ENCODE peak calls at places on chromosome 2, in eight cellular contexts. T is amniotic stem cell, K is HEK293T, M is NCI-H1417, Q is GM19239, W is nephron progenitor cell, F is Calu3, H is smooth muscle cell of the brain vasculature. N is an unnamed sample.

GRCh38 chr2:195533771-195534642 is 123.0 kb upstream of the SLC39A10 start:
- DNase-seq in T (peak), K (no peak), M (no peak), Q (no peak), W (no peak), F (no peak), H (peak), N (peak)

GRCh38 chr2:127157651-127158460 is 50.9 kb upstream of the BIN1 start:
- DNase-seq in T (no peak), K (peak), M (no peak), Q (no peak), W (peak), F (no peak), H (no peak), N (no peak)

GRCh38 chr2:86519349-86519748 is 43.9 kb downstream of the CHMP3 start:
- DNase-seq in T (no peak), K (no peak), M (no peak), Q (no peak), W (no peak), F (no peak), H (no peak), N (no peak)

GRCh38 chr2:11343626-11344341 is 652 bp downstream of the ROCK2 start:
- DNase-seq in T (no peak), K (peak), M (peak), Q (peak), W (peak), F (peak), H (no peak), N (peak)

GRCh38 chr2:212956665-212957064 is 194.7 kb downstream of the IKZF2 start:
- DNase-seq in T (no peak), K (no peak), M (no peak), Q (no peak), W (no peak), F (no peak), H (no peak), N (no peak)

GRCh38 chr2:38146302-38146916 is 70.5 kb upstream of the CYP1B1 start:
- DNase-seq in T (peak), K (peak), M (no peak), Q (no peak), W (peak), F (peak), H (peak), N (peak)

GRCh38 chr2:239692348-239692747 is 291.5 kb upstream of the HDAC4 start:
- DNase-seq in T (no peak), K (no peak), M (no peak), Q (no peak), W (peak), F (no peak), H (no peak), N (no peak)

GRCh38 chr2:96898135-96898505 is 28.2 kb upstream of the SEMA4C start:
- DNase-seq in T (no peak), K (no peak), M (no peak), Q (no peak), W (no peak), F (no peak), H (no peak), N (no peak)

GRCh38 chr2:206232287-206233035 is 42.0 kb upstream of the ZDBF2 start:
- DNase-seq in T (no peak), K (no peak), M (peak), Q (no peak), W (no peak), F (no peak), H (no peak), N (no peak)

GRCh38 chr2:10085852-10086148 is 5.6 kb upstream of the CYS1 start:
- DNase-seq in T (no peak), K (no peak), M (no peak), Q (no peak), W (no peak), F (no peak), H (no peak), N (no peak)

GRCh38 chr2:18910843-18911242 is 321.5 kb upstream of the NT5C1B start:
- DNase-seq in T (no peak), K (no peak), M (no peak), Q (no peak), W (no peak), F (peak), H (peak), N (peak)

GRCh38 chr2:98800330-98801064 is 69.6 kb upstream of the MGAT4A start:
- DNase-seq in T (no peak), K (no peak), M (no peak), Q (no peak), W (no peak), F (no peak), H (no peak), N (no peak)

GRCh38 chr2:238406222-238406997 is 20.3 kb upstream of the ASB1 start:
- DNase-seq in T (no peak), K (no peak), M (no peak), Q (no peak), W (no peak), F (no peak), H (no peak), N (no peak)

GRCh38 chr2:236162031-236162803 is 6.0 kb downstream of the GBX2 start:
- DNase-seq in T (no peak), K (no peak), M (no peak), Q (no peak), W (no peak), F (no peak), H (no peak), N (no peak)

GRCh38 chr2:85413592-85414421 is 3.6 kb upstream of the CAPG start:
- DNase-seq in T (peak), K (no peak), M (no peak), Q (no peak), W (peak), F (peak), H (no peak), N (no peak)

GRCh38 chr2:180747728-180748127 is 232.7 kb upstream of the UBE2E3 start:
- DNase-seq in T (no peak), K (no peak), M (no peak), Q (no peak), W (no peak), F (peak), H (no peak), N (no peak)

GRCh38 chr2:69241664-69242063 is 145.4 kb downstream of the GFPT1 start:
- DNase-seq in T (no peak), K (no peak), M (peak), Q (no peak), W (no peak), F (no peak), H (no peak), N (no peak)